ENCODE peak calls at places on chromosomes 11 and 22, in nine cellular contexts. F, Z, Q, L, X, U, D, I and K are unnamed samples.

GRCh38 chr11:8309862-8310261 is 46.2 kb upstream of the LMO1 start:
- DNase-seq in F (no peak), Z (no peak), Q (no peak), L (no peak), X (no peak), U (no peak), D (no peak), I (peak), K (no peak)

GRCh38 chr11:119684361-119685072 is 44.5 kb downstream of the NECTIN1 start:
- DNase-seq in F (peak), Z (peak), Q (no peak), L (no peak), X (peak), U (no peak), D (no peak), I (no peak), K (no peak)

GRCh38 chr11:75480890-75481190 is 44.9 kb downstream of the GDPD5 start:
- DNase-seq in F (no peak), Z (no peak), Q (no peak), L (no peak), X (no peak), U (no peak), D (no peak), I (no peak), K (no peak)

GRCh38 chr11:34806875-34807274 is 109.3 kb downstream of the APIP start:
- DNase-seq in F (no peak), Z (no peak), Q (no peak), L (no peak), X (no peak), U (no peak), D (no peak), I (no peak), K (no peak)

GRCh38 chr11:15841898-15842297 is 514.4 kb downstream of the SOX6 start:
- DNase-seq in F (no peak), Z (no peak), Q (no peak), L (no peak), X (no peak), U (peak), D (peak), I (no peak), K (no peak)

GRCh38 chr11:107042748-107043147 is 24.5 kb upstream of the GUCY1A2 start:
- DNase-seq in F (peak), Z (no peak), Q (no peak), L (no peak), X (no peak), U (no peak), D (no peak), I (no peak), K (no peak)

GRCh38 chr11:65976216-65977176 is 15.0 kb downstream of the SART1 start:
- DNase-seq in F (no peak), Z (no peak), Q (no peak), L (no peak), X (no peak), U (no peak), D (no peak), I (no peak), K (no peak)

GRCh38 chr11:17328856-17329490 is 22.6 kb upstream of the NCR3LG1 start:
- DNase-seq in F (no peak), Z (no peak), Q (no peak), L (no peak), X (no peak), U (no peak), D (peak), I (peak), K (no peak)

GRCh38 chr11:60873533-60873932 is 6.2 kb downstream of the ZP1 start:
- DNase-seq in F (no peak), Z (no peak), Q (no peak), L (no peak), X (no peak), U (no peak), D (no peak), I (no peak), K (peak)

GRCh38 chr11:27934830-27935145 is 173.2 kb downstream of the KIF18A start:
- DNase-seq in F (peak), Z (peak), Q (no peak), L (no peak), X (no peak), U (no peak), D (no peak), I (no peak), K (no peak)

GRCh38 chr22:41857160-41857859 is 24.4 kb downstream of the SREBF2 start:
- DNase-seq in F (peak), Z (peak), Q (peak), L (peak), X (no peak), U (no peak), D (no peak), I (peak), K (peak)

GRCh38 chr22:37334859-37335818 is 52.8 kb downstream of the CYTH4 start:
- DNase-seq in F (peak), Z (no peak), Q (no peak), L (no peak), X (no peak), U (no peak), D (no peak), I (peak), K (no peak)

GRCh38 chr22:22487869-22488597 is 20.5 kb downstream of the ZNF280B start:
- DNase-seq in F (no peak), Z (no peak), Q (no peak), L (no peak), X (no peak), U (no peak), D (no peak), I (no peak), K (no peak)

GRCh38 chr11:491358-491757 is 15.7 kb downstream of the RNH1 start:
- DNase-seq in F (no peak), Z (no peak), Q (no peak), L (no peak), X (no peak), U (no peak), D (no peak), I (no peak), K (no peak)

GRCh38 chr11:5237384-5237783 is 3.1 kb upstream of the HBD start:
- DNase-seq in F (no peak), Z (no peak), Q (no peak), L (no peak), X (no peak), U (no peak), D (no peak), I (no peak), K (no peak)

GRCh38 chr11:45664376-45665205 is 831 bp downstream of the CHST1 start:
- DNase-seq in F (no peak), Z (no peak), Q (no peak), L (no peak), X (no peak), U (no peak), D (no peak), I (peak), K (no peak)

GRCh38 chr11:29227816-29228215 is 789.0 kb downstream of the KCNA4 start:
- DNase-seq in F (no peak), Z (peak), Q (no peak), L (no peak), X (no peak), U (no peak), D (no peak), I (no peak), K (no peak)

GRCh38 chr22:40603088-40603605 is 33.4 kb downstream of the MRTFA start:
- DNase-seq in F (peak), Z (peak), Q (no peak), L (no peak), X (no peak), U (no peak), D (no peak), I (no peak), K (no peak)

GRCh38 chr11:19116315-19116970 is 525 bp upstream of the ZDHHC13 start:
- DNase-seq in F (no peak), Z (no peak), Q (no peak), L (no peak), X (no peak), U (no peak), D (peak), I (peak), K (no peak)

GRCh38 chr11:63768232-63769043 is at the start of gene ZFTA:
- DNase-seq in F (peak), Z (peak), Q (peak), L (peak), X (no peak), U (peak), D (peak), I (peak), K (no peak)

GRCh38 chr22:35330258-35330861 is 30.7 kb downstream of the TOM1 start:
- DNase-seq in F (peak), Z (peak), Q (peak), L (peak), X (no peak), U (peak), D (peak), I (no peak), K (peak)

GRCh38 chr11:19933132-19933735 is 220.6 kb downstream of the NAV2 start:
- DNase-seq in F (no peak), Z (no peak), Q (no peak), L (no peak), X (no peak), U (no peak), D (no peak), I (no peak), K (no peak)

GRCh38 chr22:37542959-37543358 is 17.3 kb upstream of the CDC42EP1 start:
- DNase-seq in F (no peak), Z (no peak), Q (no peak), L (no peak), X (no peak), U (no peak), D (no peak), I (no peak), K (no peak)

GRCh38 chr11:6488342-6488741 is 7.0 kb downstream of the TIMM10B start:
- DNase-seq in F (no peak), Z (no peak), Q (no peak), L (no peak), X (no peak), U (no peak), D (no peak), I (no peak), K (no peak)

GRCh38 chr11:129992161-129992944 is 10.3 kb downstream of the PRDM10 start:
- DNase-seq in F (peak), Z (peak), Q (peak), L (peak), X (peak), U (no peak), D (no peak), I (peak), K (no peak)

DNA sequence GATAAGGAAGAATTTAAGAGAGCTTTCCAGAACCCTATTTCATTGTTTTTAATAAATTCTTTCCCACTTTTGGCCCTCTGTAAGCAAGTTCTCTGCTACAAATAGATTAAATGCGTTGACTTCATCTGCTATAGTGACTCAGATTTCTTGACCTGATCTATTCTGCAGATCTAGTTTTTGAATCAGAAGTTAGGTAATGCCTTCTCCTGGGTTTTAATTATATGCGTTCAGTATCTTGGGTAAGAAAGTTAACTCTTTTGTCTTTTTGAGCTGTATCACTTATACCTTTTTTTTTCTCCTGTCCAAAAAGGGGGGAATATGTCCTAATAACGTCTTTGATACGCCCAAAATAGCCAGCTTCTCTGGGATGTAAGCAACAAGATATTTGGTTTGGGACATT is 2.4 kb upstream of the HEPHL1 start:
- DNase-seq in F (no peak), Z (no peak), Q (no peak), L (no peak), X (no peak), U (no peak), D (no peak), I (no peak), K (no peak)
- H3K27ac ChIP-seq in F (no peak), Z (no peak), Q (no peak), L (no peak), X (no peak), U (no peak), D (no peak), I (no peak), K (no peak)

GRCh38 chr11:36509265-36509664 is 807 bp downstream of the TRAF6 start:
- DNase-seq in F (peak), Z (peak), Q (no peak), L (peak), X (no peak), U (no peak), D (no peak), I (peak), K (no peak)

GRCh38 chr11:36508743-36509142 is 1.3 kb downstream of the TRAF6 start:
- DNase-seq in F (peak), Z (peak), Q (no peak), L (no peak), X (no peak), U (no peak), D (no peak), I (no peak), K (no peak)

GRCh38 chr11:36512016-36512415 is 1.9 kb upstream of the TRAF6 start:
- DNase-seq in F (peak), Z (no peak), Q (no peak), L (no peak), X (no peak), U (no peak), D (no peak), I (no peak), K (no peak)

GRCh38 chr11:36509694-36510566 is at the start of gene TRAF6:
- DNase-seq in F (peak), Z (peak), Q (peak), L (peak), X (peak), U (peak), D (peak), I (peak), K (peak)

DNA sequence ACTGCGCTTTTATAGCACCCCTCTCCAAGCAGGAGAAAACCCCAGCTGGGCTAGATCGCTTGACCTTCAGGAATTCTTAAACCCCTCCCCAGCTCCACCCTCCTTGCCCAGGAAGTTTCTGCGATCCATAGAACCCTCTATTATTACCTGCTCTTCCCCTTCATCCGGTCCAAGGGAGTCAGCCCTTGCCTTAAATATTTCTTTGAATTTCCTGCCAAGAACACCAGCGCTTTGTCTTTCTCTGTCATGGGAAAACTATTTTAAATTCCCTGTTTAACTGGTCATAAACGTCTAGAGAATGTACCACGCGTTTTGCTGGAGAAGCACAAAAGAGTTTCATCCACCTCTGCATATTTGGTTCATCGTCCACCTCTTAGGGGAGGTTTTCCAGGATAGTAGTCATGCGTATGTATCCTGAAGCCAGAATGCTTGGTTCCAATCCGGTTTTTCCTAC is 522 bp upstream of the TRAF6 start:
- DNase-seq in F (peak), Z (peak), Q (no peak), L (no peak), X (no peak), U (no peak), D (no peak), I (peak), K (no peak)
- H3K27ac ChIP-seq in F (peak), Z (peak), Q (peak), L (peak), X (peak), U (peak), D (peak), I (no peak), K (peak)

GRCh38 chr22:32829451-32829851 is 27.9 kb downstream of the TIMP3 start:
- DNase-seq in F (no peak), Z (no peak), Q (no peak), L (no peak), X (no peak), U (no peak), D (no peak), I (no peak), K (no peak)

GRCh38 chr22:32826537-32826936 is 25.0 kb downstream of the TIMP3 start:
- DNase-seq in F (peak), Z (no peak), Q (no peak), L (no peak), X (no peak), U (no peak), D (no peak), I (no peak), K (no peak)

GRCh38 chr22:32828561-32828960 is 27.1 kb downstream of the TIMP3 start:
- DNase-seq in F (no peak), Z (no peak), Q (no peak), L (no peak), X (no peak), U (no peak), D (no peak), I (no peak), K (no peak)

GRCh38 chr22:32828150-32828549 is 26.6 kb downstream of the TIMP3 start:
- DNase-seq in F (no peak), Z (no peak), Q (no peak), L (no peak), X (no peak), U (no peak), D (no peak), I (no peak), K (no peak)

GRCh38 chr22:32827061-32827602 is 25.6 kb downstream of the TIMP3 start:
- DNase-seq in F (no peak), Z (no peak), Q (no peak), L (no peak), X (no peak), U (no peak), D (no peak), I (no peak), K (no peak)
- H3K27ac ChIP-seq in F (peak), Z (no peak), Q (no peak), L (no peak), X (peak), U (peak), D (peak), I (no peak), K (no peak)

DNA sequence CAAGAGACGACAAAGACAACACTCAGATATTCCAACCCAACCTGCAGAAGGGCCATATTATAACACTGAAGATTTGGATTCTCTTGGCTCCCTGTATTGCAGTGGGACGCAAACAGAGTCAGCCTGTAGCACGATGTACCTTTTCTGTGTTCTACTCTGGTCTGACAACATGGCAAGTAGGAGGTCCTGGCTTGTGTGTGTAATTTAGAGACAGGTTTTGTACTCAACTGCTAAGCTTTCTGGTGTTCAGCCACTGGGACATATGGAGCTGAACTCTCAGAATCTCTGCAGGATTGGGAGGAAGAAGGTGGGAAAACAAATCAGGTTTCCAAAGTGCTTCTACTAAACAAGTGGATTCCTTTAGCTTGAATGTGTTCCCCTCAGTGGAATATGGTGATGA is 192.4 kb upstream of the MTMR2 start:
- DNase-seq in F (no peak), Z (no peak), Q (no peak), L (no peak), X (no peak), U (no peak), D (no peak), I (no peak), K (no peak)
- H3K27ac ChIP-seq in F (no peak), Z (no peak), Q (no peak), L (no peak), X (no peak), U (no peak), D (no peak), I (no peak), K (no peak)

GRCh38 chr22:31800065-31800464 is 46.2 kb downstream of the DEPDC5 start:
- DNase-seq in F (peak), Z (peak), Q (no peak), L (no peak), X (no peak), U (no peak), D (no peak), I (peak), K (no peak)
- H3K27ac ChIP-seq in F (no peak), Z (no peak), Q (no peak), L (no peak), X (no peak), U (no peak), D (no peak), I (no peak), K (no peak)